ENCODE peak calls at places on chromosomes 6 and 20, in six cellular contexts. S is ovary, W is fibroblast of pulmonary artery, Y is HCT116, I is fibroblast of villous mesenchyme, V is lung microvascular endothelial cell. A is an unnamed sample.

GRCh38 chr6:45988635-45989034 is 27.0 kb downstream of the CLIC5 start:
- DNase-seq in S (no peak), W (no peak), Y (no peak), I (no peak), V (no peak), A (peak)

GRCh38 chr6:149190228-149190831 is 127.2 kb upstream of the TAB2 start:
- DNase-seq in S (no peak), W (peak), Y (no peak), I (peak), V (peak), A (peak)

GRCh38 chr20:16107172-16107870 is 465.9 kb downstream of the KIF16B start:
- DNase-seq in S (no peak), W (no peak), Y (no peak), I (no peak), V (no peak), A (peak)

GRCh38 chr6:47563162-47563561 is 85.6 kb downstream of the CD2AP start:
- DNase-seq in S (no peak), W (no peak), Y (no peak), I (no peak), V (no peak), A (no peak)

GRCh38 chr20:33119725-33120720 is 40.6 kb downstream of the BPIFB4 start:
- DNase-seq in S (no peak), W (no peak), Y (no peak), I (no peak), V (no peak), A (no peak)

GRCh38 chr6:85756982-85757381 is 114.3 kb upstream of the SYNCRIP start:
- DNase-seq in S (no peak), W (peak), Y (peak), I (peak), V (peak), A (no peak)

GRCh38 chr6:52603000-52603795 is 26.3 kb upstream of the TRAM2 start:
- DNase-seq in S (no peak), W (peak), Y (no peak), I (peak), V (no peak), A (no peak)

GRCh38 chr20:1274485-1275313 is 8.6 kb downstream of the SNPH start:
- DNase-seq in S (no peak), W (no peak), Y (no peak), I (no peak), V (no peak), A (no peak)

GRCh38 chr6:100171533-100172321 is 177.7 kb upstream of the MCHR2 start:
- DNase-seq in S (no peak), W (no peak), Y (no peak), I (no peak), V (no peak), A (no peak)